ENCODE peak calls at places on chromosomes 3 and 15, in nine cellular contexts. One of them, this sample, is unnamed.
A peak's percentile ranks its signal among the peaks of the same experiment; 100 is the strongest.

GRCh38 chr3:14142567-14143270 is 17.9 kb downstream of the TMEM43 start:
- DNase-seq in T-helper 2 cell: peak; percentile 86
- DNase-seq in activated CD8-positive, alpha-beta T cell treated with anti-CD3 and anti-CD28 coated beads for 36 hours: peak; percentile 52
- DNase-seq in NCI-H1694 treated with DMSO at 0.1 percent for 48 hours: no peak
- DNase-seq in adrenal gland: no peak
- DNase-seq in NCI-H774: no peak
- DNase-seq in neuronal stem cell: no peak
- DNase-seq in naive thymus-derived CD8-positive, alpha-beta T cell: peak; percentile 31
- DNase-seq in left lung: no peak
- DNase-seq in this sample: no peak

GRCh38 chr15:70271422-70272088 is 173.8 kb upstream of the TLE3 start:
- DNase-seq in T-helper 2 cell: no peak
- DNase-seq in activated CD8-positive, alpha-beta T cell treated with anti-CD3 and anti-CD28 coated beads for 36 hours: no peak
- DNase-seq in NCI-H1694 treated with DMSO at 0.1 percent for 48 hours: no peak
- DNase-seq in adrenal gland: peak; percentile 87
- DNase-seq in NCI-H774: no peak
- DNase-seq in neuronal stem cell: peak; percentile 43
- DNase-seq in naive thymus-derived CD8-positive, alpha-beta T cell: no peak
- DNase-seq in left lung: peak; percentile 56
- DNase-seq in this sample: peak; percentile 88

GRCh38 chr3:34132069-34132677 is 333.7 kb downstream of the PDCD6IP start:
- DNase-seq in T-helper 2 cell: no peak
- DNase-seq in activated CD8-positive, alpha-beta T cell treated with anti-CD3 and anti-CD28 coated beads for 36 hours: no peak
- DNase-seq in NCI-H1694 treated with DMSO at 0.1 percent for 48 hours: peak; percentile 12
- DNase-seq in adrenal gland: peak; percentile 3
- DNase-seq in NCI-H774: no peak
- DNase-seq in neuronal stem cell: no peak
- DNase-seq in naive thymus-derived CD8-positive, alpha-beta T cell: no peak
- DNase-seq in left lung: no peak
- DNase-seq in this sample: no peak

GRCh38 chr3:135034291-135034768 is 239.3 kb downstream of the EPHB1 start:
- DNase-seq in T-helper 2 cell: no peak
- DNase-seq in activated CD8-positive, alpha-beta T cell treated with anti-CD3 and anti-CD28 coated beads for 36 hours: no peak
- DNase-seq in NCI-H1694 treated with DMSO at 0.1 percent for 48 hours: no peak
- DNase-seq in adrenal gland: no peak
- DNase-seq in NCI-H774: peak; percentile 72
- DNase-seq in neuronal stem cell: no peak
- DNase-seq in naive thymus-derived CD8-positive, alpha-beta T cell: no peak
- DNase-seq in left lung: no peak
- DNase-seq in this sample: no peak

GRCh38 chr3:11624704-11625375 is 18.9 kb downstream of the VGLL4 start:
- DNase-seq in T-helper 2 cell: no peak
- DNase-seq in activated CD8-positive, alpha-beta T cell treated with anti-CD3 and anti-CD28 coated beads for 36 hours: peak; percentile 55
- DNase-seq in NCI-H1694 treated with DMSO at 0.1 percent for 48 hours: no peak
- DNase-seq in adrenal gland: no peak
- DNase-seq in NCI-H774: no peak
- DNase-seq in neuronal stem cell: no peak
- DNase-seq in naive thymus-derived CD8-positive, alpha-beta T cell: no peak
- DNase-seq in left lung: no peak
- DNase-seq in this sample: no peak

GRCh38 chr3:72265250-72265649 is 480.3 kb upstream of the PROK2 start:
- DNase-seq in T-helper 2 cell: no peak
- DNase-seq in activated CD8-positive, alpha-beta T cell treated with anti-CD3 and anti-CD28 coated beads for 36 hours: no peak
- DNase-seq in NCI-H1694 treated with DMSO at 0.1 percent for 48 hours: no peak
- DNase-seq in adrenal gland: no peak
- DNase-seq in NCI-H774: no peak
- DNase-seq in neuronal stem cell: no peak
- DNase-seq in naive thymus-derived CD8-positive, alpha-beta T cell: no peak
- DNase-seq in left lung: no peak
- DNase-seq in this sample: no peak

GRCh38 chr3:171384101-171384891 is 75.9 kb downstream of the TNIK start:
- DNase-seq in T-helper 2 cell: no peak
- DNase-seq in activated CD8-positive, alpha-beta T cell treated with anti-CD3 and anti-CD28 coated beads for 36 hours: no peak
- DNase-seq in NCI-H1694 treated with DMSO at 0.1 percent for 48 hours: no peak
- DNase-seq in adrenal gland: no peak
- DNase-seq in NCI-H774: no peak
- DNase-seq in neuronal stem cell: no peak
- DNase-seq in naive thymus-derived CD8-positive, alpha-beta T cell: no peak
- DNase-seq in left lung: no peak
- DNase-seq in this sample: no peak

GRCh38 chr3:42703695-42704025 is 1.1 kb upstream of the HHATL start:
- DNase-seq in T-helper 2 cell: no peak
- DNase-seq in activated CD8-positive, alpha-beta T cell treated with anti-CD3 and anti-CD28 coated beads for 36 hours: no peak
- DNase-seq in NCI-H1694 treated with DMSO at 0.1 percent for 48 hours: no peak
- DNase-seq in adrenal gland: no peak
- DNase-seq in NCI-H774: no peak
- DNase-seq in neuronal stem cell: no peak
- DNase-seq in naive thymus-derived CD8-positive, alpha-beta T cell: no peak
- DNase-seq in left lung: no peak
- DNase-seq in this sample: no peak

GRCh38 chr3:45958333-45958791 is 15.1 kb downstream of the CXCR6 start:
- DNase-seq in T-helper 2 cell: peak; percentile 35
- DNase-seq in activated CD8-positive, alpha-beta T cell treated with anti-CD3 and anti-CD28 coated beads for 36 hours: no peak
- DNase-seq in NCI-H1694 treated with DMSO at 0.1 percent for 48 hours: no peak
- DNase-seq in adrenal gland: no peak
- DNase-seq in NCI-H774: no peak
- DNase-seq in neuronal stem cell: no peak
- DNase-seq in naive thymus-derived CD8-positive, alpha-beta T cell: no peak
- DNase-seq in left lung: no peak
- DNase-seq in this sample: no peak

GRCh38 chr3:117997201-117998049 is 1037.2 kb downstream of the IGSF11 start:
- DNase-seq in T-helper 2 cell: no peak
- DNase-seq in activated CD8-positive, alpha-beta T cell treated with anti-CD3 and anti-CD28 coated beads for 36 hours: peak; percentile 70
- DNase-seq in NCI-H1694 treated with DMSO at 0.1 percent for 48 hours: peak; percentile 78
- DNase-seq in adrenal gland: peak; percentile 84
- DNase-seq in NCI-H774: peak; percentile 46
- DNase-seq in neuronal stem cell: peak; percentile 87
- DNase-seq in naive thymus-derived CD8-positive, alpha-beta T cell: peak; percentile 7
- DNase-seq in left lung: peak; percentile 71
- DNase-seq in this sample: peak; percentile 45

GRCh38 chr3:12916159-12916558 is 74.8 kb upstream of the RPL32 start:
- DNase-seq in T-helper 2 cell: peak; percentile 76
- DNase-seq in activated CD8-positive, alpha-beta T cell treated with anti-CD3 and anti-CD28 coated beads for 36 hours: peak; percentile 72
- DNase-seq in NCI-H1694 treated with DMSO at 0.1 percent for 48 hours: no peak
- DNase-seq in adrenal gland: no peak
- DNase-seq in NCI-H774: no peak
- DNase-seq in neuronal stem cell: no peak
- DNase-seq in naive thymus-derived CD8-positive, alpha-beta T cell: no peak
- DNase-seq in left lung: no peak
- DNase-seq in this sample: no peak

GRCh38 chr3:10992017-10992945 is at the start of gene SLC6A1:
- DNase-seq in T-helper 2 cell: no peak
- DNase-seq in activated CD8-positive, alpha-beta T cell treated with anti-CD3 and anti-CD28 coated beads for 36 hours: no peak
- DNase-seq in NCI-H1694 treated with DMSO at 0.1 percent for 48 hours: no peak
- DNase-seq in adrenal gland: no peak
- DNase-seq in NCI-H774: no peak
- DNase-seq in neuronal stem cell: peak; percentile 53
- DNase-seq in naive thymus-derived CD8-positive, alpha-beta T cell: no peak
- DNase-seq in left lung: no peak
- DNase-seq in this sample: no peak

GRCh38 chr3:67044955-67045354 is 46.8 kb downstream of the KBTBD8 start:
- DNase-seq in T-helper 2 cell: no peak
- DNase-seq in activated CD8-positive, alpha-beta T cell treated with anti-CD3 and anti-CD28 coated beads for 36 hours: no peak
- DNase-seq in NCI-H1694 treated with DMSO at 0.1 percent for 48 hours: no peak
- DNase-seq in adrenal gland: no peak
- DNase-seq in NCI-H774: no peak
- DNase-seq in neuronal stem cell: no peak
- DNase-seq in naive thymus-derived CD8-positive, alpha-beta T cell: no peak
- DNase-seq in left lung: no peak
- DNase-seq in this sample: no peak

GRCh38 chr15:88674661-88675060 is 35.8 kb downstream of the ISG20 start:
- DNase-seq in T-helper 2 cell: no peak
- DNase-seq in activated CD8-positive, alpha-beta T cell treated with anti-CD3 and anti-CD28 coated beads for 36 hours: no peak
- DNase-seq in NCI-H1694 treated with DMSO at 0.1 percent for 48 hours: no peak
- DNase-seq in adrenal gland: no peak
- DNase-seq in NCI-H774: no peak
- DNase-seq in neuronal stem cell: no peak
- DNase-seq in naive thymus-derived CD8-positive, alpha-beta T cell: no peak
- DNase-seq in left lung: no peak
- DNase-seq in this sample: no peak

GRCh38 chr15:59436774-59437472 is 1.1 kb upstream of the FAM81A start:
- DNase-seq in T-helper 2 cell: no peak
- DNase-seq in activated CD8-positive, alpha-beta T cell treated with anti-CD3 and anti-CD28 coated beads for 36 hours: no peak
- DNase-seq in NCI-H1694 treated with DMSO at 0.1 percent for 48 hours: no peak
- DNase-seq in adrenal gland: no peak
- DNase-seq in NCI-H774: no peak
- DNase-seq in neuronal stem cell: no peak
- DNase-seq in naive thymus-derived CD8-positive, alpha-beta T cell: no peak
- DNase-seq in left lung: no peak
- DNase-seq in this sample: no peak

This sample was measured in CD14-positive monocyte.